ENCODE peak calls at places on chromosome 11, in six cellular contexts. Y is stimulated activated naive CD4-positive, alpha-beta T cell; G is amniotic stem cell; L is mesenchymal stem cell; T is LoVo; P is fibroblast of villous mesenchyme. E is an unnamed sample.
A peak's percentile ranks its signal among the peaks of the same experiment; 100 is the strongest.

GRCh38 chr11:69750875-69751597 is 24.1 kb downstream of the FGF4 start:
- DNase-seq in Y (no peak), G (no peak), L (no peak), T (no peak), P (no peak), E (no peak)

GRCh38 chr11:118055966-118056365 is 20.9 kb upstream of the TMPRSS4 start:
- DNase-seq in Y (no peak), G (no peak), L (no peak), T (no peak), P (no peak), E (no peak)

GRCh38 chr11:77851513-77851912 is 30.6 kb downstream of the AAMDC start:
- DNase-seq in Y (no peak), G (no peak), L (no peak), T (no peak), P (peak; percentile 19), E (no peak)

GRCh38 chr11:93085097-93085496 is 112.7 kb downstream of the SLC36A4 start:
- DNase-seq in Y (no peak), G (peak; percentile 4), L (no peak), T (no peak), P (no peak), E (no peak)

GRCh38 chr11:109037856-109038780 is 373.2 kb downstream of the DDX10 start:
- DNase-seq in Y (no peak), G (no peak), L (no peak), T (no peak), P (peak; percentile 44), E (no peak)

GRCh38 chr11:121575963-121576290 is 123.2 kb upstream of the SORL1-AS1 start:
- DNase-seq in Y (no peak), G (no peak), L (no peak), T (no peak), P (no peak), E (peak; percentile 14)

GRCh38 chr11:31882951-31883392 is 71.8 kb upstream of the PAX6 start:
- DNase-seq in Y (no peak), G (no peak), L (no peak), T (no peak), P (no peak), E (peak; percentile 18)

GRCh38 chr11:122727101-122727929 is 71.8 kb downstream of the UBASH3B start:
- DNase-seq in Y (no peak), G (no peak), L (peak; percentile 64), T (no peak), P (peak; percentile 69), E (peak; percentile 75)

GRCh38 chr11:116836648-116837023 is 786 bp downstream of the APOA1 start:
- DNase-seq in Y (no peak), G (no peak), L (no peak), T (no peak), P (no peak), E (no peak)

GRCh38 chr11:65415499-65416340 is 6.9 kb upstream of the NEAT1 start:
- DNase-seq in Y (no peak), G (no peak), L (peak; percentile 35), T (no peak), P (no peak), E (no peak)

GRCh38 chr11:36002796-36003195 is 58.9 kb downstream of the LDLRAD3 start:
- DNase-seq in Y (no peak), G (no peak), L (no peak), T (no peak), P (no peak), E (no peak)

GRCh38 chr11:76700177-76701100 is 29.9 kb upstream of the LRRC32 start:
- DNase-seq in Y (no peak), G (peak; percentile 73), L (peak; percentile 94), T (no peak), P (peak; percentile 92), E (peak; percentile 90)

GRCh38 chr11:1825785-1826451 is 8.9 kb upstream of the SYT8 start:
- DNase-seq in Y (no peak), G (no peak), L (no peak), T (no peak), P (no peak), E (no peak)

GRCh38 chr11:57649826-57650738 is at the start of gene YPEL4:
- DNase-seq in Y (peak; percentile 79), G (peak; percentile 41), L (peak; percentile 84), T (peak; percentile 13), P (peak; percentile 84), E (peak; percentile 88)

GRCh38 chr11:6647282-6647679 is 8.3 kb downstream of the DCHS1 start:
- DNase-seq in Y (no peak), G (no peak), L (peak; percentile 64), T (no peak), P (peak; percentile 73), E (peak; percentile 47)

GRCh38 chr11:129855086-129855485 is 39.4 kb downstream of the TMEM45B start:
- DNase-seq in Y (no peak), G (no peak), L (no peak), T (no peak), P (no peak), E (no peak)

GRCh38 chr11:3178349-3178748 is 13.2 kb upstream of the OSBPL5 start:
- DNase-seq in Y (no peak), G (no peak), L (peak; percentile 61), T (no peak), P (peak; percentile 86), E (no peak)

GRCh38 chr11:61815790-61816735 is 740 bp downstream of the FADS1 start:
- DNase-seq in Y (peak; percentile 20), G (no peak), L (peak; percentile 80), T (peak; percentile 58), P (peak; percentile 71), E (peak; percentile 92)

GRCh38 chr11:110286298-110287040 is 9.9 kb downstream of the RDX start:
- DNase-seq in Y (no peak), G (no peak), L (no peak), T (no peak), P (no peak), E (no peak)

GRCh38 chr11:125918140-125918840 is 14.0 kb downstream of the DDX25 start:
- DNase-seq in Y (no peak), G (no peak), L (no peak), T (no peak), P (no peak), E (peak; percentile 41)

GRCh38 chr11:65856689-65857499 is 1.1 kb downstream of the CFL1 start:
- DNase-seq in Y (peak; percentile 78), G (no peak), L (peak; percentile 69), T (peak; percentile 70), P (peak; percentile 70), E (peak; percentile 85)